ENCODE peak calls at places on chromosome 17, in nine cellular contexts. One of them, this sample, is unnamed.

GRCh38 chr17:82449136-82449882 is 1.2 kb downstream of the CYBC1 start:
- DNase-seq in thoracic aorta: no peak
- DNase-seq in fibroblast of mammary gland: no peak
- DNase-seq in esophagus muscularis mucosa: no peak
- DNase-seq in lung: no peak
- DNase-seq in stomach: peak
- DNase-seq in ascending aorta: no peak
- DNase-seq in NB4: peak
- DNase-seq in HepG2: no peak
- DNase-seq in this sample: peak

GRCh38 chr17:80999224-81000088 is 7.8 kb downstream of the CHMP6 start:
- DNase-seq in lung: no peak
- DNase-seq in esophagus muscularis mucosa: no peak
- DNase-seq in thoracic aorta: no peak
- DNase-seq in ascending aorta: no peak
- DNase-seq in NB4: no peak
- DNase-seq in stomach: no peak
- DNase-seq in HepG2: no peak
- DNase-seq in fibroblast of mammary gland: no peak
- DNase-seq in this sample: no peak

GRCh38 chr17:57326764-57327163 is 70.4 kb downstream of the MSI2 start:
- DNase-seq in HepG2: no peak
- DNase-seq in esophagus muscularis mucosa: no peak
- DNase-seq in ascending aorta: no peak
- DNase-seq in fibroblast of mammary gland: no peak
- DNase-seq in NB4: no peak
- DNase-seq in stomach: no peak
- DNase-seq in thoracic aorta: no peak
- DNase-seq in lung: no peak
- DNase-seq in this sample: no peak

GRCh38 chr17:79033741-79034501 is 10.0 kb downstream of the C1QTNF1 start:
- DNase-seq in fibroblast of mammary gland: no peak
- DNase-seq in ascending aorta: peak
- DNase-seq in stomach: peak
- DNase-seq in thoracic aorta: no peak
- DNase-seq in NB4: no peak
- DNase-seq in lung: no peak
- DNase-seq in esophagus muscularis mucosa: no peak
- DNase-seq in HepG2: no peak
- DNase-seq in this sample: no peak

GRCh38 chr17:40348562-40349476 is 15.7 kb downstream of the GJD3 start:
- DNase-seq in fibroblast of mammary gland: no peak
- DNase-seq in esophagus muscularis mucosa: no peak
- DNase-seq in HepG2: no peak
- DNase-seq in NB4: no peak
- DNase-seq in lung: no peak
- DNase-seq in stomach: peak
- DNase-seq in thoracic aorta: no peak
- DNase-seq in ascending aorta: peak
- DNase-seq in this sample: no peak

GRCh38 chr17:14150604-14151003 is 81.3 kb downstream of the COX10 start:
- DNase-seq in stomach: no peak
- DNase-seq in lung: no peak
- DNase-seq in thoracic aorta: no peak
- DNase-seq in fibroblast of mammary gland: no peak
- DNase-seq in HepG2: no peak
- DNase-seq in NB4: no peak
- DNase-seq in esophagus muscularis mucosa: no peak
- DNase-seq in ascending aorta: no peak
- DNase-seq in this sample: no peak

GRCh38 chr17:79814624-79814965 is 17.7 kb upstream of the CBX8 start:
- DNase-seq in NB4: no peak
- DNase-seq in lung: no peak
- DNase-seq in stomach: no peak
- DNase-seq in fibroblast of mammary gland: no peak
- DNase-seq in esophagus muscularis mucosa: no peak
- DNase-seq in thoracic aorta: no peak
- DNase-seq in HepG2: no peak
- DNase-seq in ascending aorta: no peak
- DNase-seq in this sample: no peak

GRCh38 chr17:4220655-4221054 is 43.1 kb downstream of the ANKFY1 start:
- DNase-seq in stomach: no peak
- DNase-seq in NB4: no peak
- DNase-seq in esophagus muscularis mucosa: peak
- DNase-seq in lung: no peak
- DNase-seq in HepG2: no peak
- DNase-seq in ascending aorta: no peak
- DNase-seq in thoracic aorta: no peak
- DNase-seq in fibroblast of mammary gland: peak
- DNase-seq in this sample: no peak

GRCh38 chr17:47220531-47220999 is 11.4 kb downstream of the MYL4 start:
- DNase-seq in lung: no peak
- DNase-seq in fibroblast of mammary gland: no peak
- DNase-seq in esophagus muscularis mucosa: no peak
- DNase-seq in HepG2: no peak
- DNase-seq in NB4: no peak
- DNase-seq in thoracic aorta: no peak
- DNase-seq in stomach: no peak
- DNase-seq in ascending aorta: no peak
- DNase-seq in this sample: no peak

GRCh38 chr17:61383689-61384201 is 15.9 kb upstream of the TBX2 start:
- DNase-seq in fibroblast of mammary gland: peak
- DNase-seq in stomach: no peak
- DNase-seq in lung: no peak
- DNase-seq in thoracic aorta: no peak
- DNase-seq in esophagus muscularis mucosa: no peak
- DNase-seq in ascending aorta: no peak
- DNase-seq in NB4: no peak
- DNase-seq in HepG2: no peak
- DNase-seq in this sample: no peak

GRCh38 chr17:47119746-47120520 is 69.2 kb downstream of the CDC27 start:
- DNase-seq in esophagus muscularis mucosa: no peak
- DNase-seq in stomach: no peak
- DNase-seq in thoracic aorta: no peak
- DNase-seq in NB4: no peak
- DNase-seq in HepG2: peak
- DNase-seq in ascending aorta: no peak
- DNase-seq in fibroblast of mammary gland: peak
- DNase-seq in lung: no peak
- DNase-seq in this sample: no peak

GRCh38 chr17:31371511-31372097 is 19.9 kb upstream of the RAB11FIP4 start:
- DNase-seq in NB4: peak
- DNase-seq in HepG2: no peak
- DNase-seq in ascending aorta: no peak
- DNase-seq in lung: no peak
- DNase-seq in fibroblast of mammary gland: peak
- DNase-seq in thoracic aorta: no peak
- DNase-seq in stomach: no peak
- DNase-seq in esophagus muscularis mucosa: no peak
- DNase-seq in this sample: peak

GRCh38 chr17:16046966-16047365 is 47.3 kb downstream of the TTC19 start:
- DNase-seq in NB4: no peak
- DNase-seq in HepG2: no peak
- DNase-seq in thoracic aorta: no peak
- DNase-seq in lung: no peak
- DNase-seq in fibroblast of mammary gland: no peak
- DNase-seq in stomach: no peak
- DNase-seq in ascending aorta: no peak
- DNase-seq in esophagus muscularis mucosa: no peak
- DNase-seq in this sample: no peak

GRCh38 chr17:46818319-46818928 is at the start of gene WNT3:
- DNase-seq in ascending aorta: no peak
- DNase-seq in lung: no peak
- DNase-seq in esophagus muscularis mucosa: no peak
- DNase-seq in thoracic aorta: no peak
- DNase-seq in fibroblast of mammary gland: no peak
- DNase-seq in NB4: peak
- DNase-seq in stomach: no peak
- DNase-seq in HepG2: no peak
- DNase-seq in this sample: peak

GRCh38 chr17:44111777-44112176 is 11.7 kb downstream of the HDAC5 start:
- DNase-seq in thoracic aorta: no peak
- DNase-seq in lung: no peak
- DNase-seq in fibroblast of mammary gland: no peak
- DNase-seq in NB4: no peak
- DNase-seq in HepG2: no peak
- DNase-seq in esophagus muscularis mucosa: no peak
- DNase-seq in ascending aorta: no peak
- DNase-seq in stomach: no peak
- DNase-seq in this sample: no peak
- H3K4me3 ChIP-seq in thoracic aorta: peak
- H3K4me3 ChIP-seq in lung: no peak
- H3K4me3 ChIP-seq in fibroblast of mammary gland: no peak
- H3K4me3 ChIP-seq in NB4: no peak
- H3K4me3 ChIP-seq in HepG2: no peak
- H3K4me3 ChIP-seq in esophagus muscularis mucosa: peak
- H3K4me3 ChIP-seq in ascending aorta: no peak
- H3K4me3 ChIP-seq in stomach: peak
- H3K4me3 ChIP-seq in this sample: peak

GRCh38 chr17:49196520-49196919 is 13.9 kb downstream of the GNGT2 start:
- DNase-seq in esophagus muscularis mucosa: no peak
- DNase-seq in HepG2: no peak
- DNase-seq in ascending aorta: no peak
- DNase-seq in fibroblast of mammary gland: no peak
- DNase-seq in NB4: no peak
- DNase-seq in stomach: no peak
- DNase-seq in thoracic aorta: no peak
- DNase-seq in lung: no peak
- DNase-seq in this sample: no peak
- TF ChIP-seq CTCF in esophagus muscularis mucosa: no peak
- TF ChIP-seq CTCF in HepG2: no peak
- TF ChIP-seq CTCF in ascending aorta: no peak
- TF ChIP-seq CTCF in fibroblast of mammary gland: no peak
- TF ChIP-seq CTCF in NB4: no peak
- TF ChIP-seq CTCF in stomach: no peak
- TF ChIP-seq CTCF in thoracic aorta: no peak
- TF ChIP-seq CTCF in lung: no peak
- TF ChIP-seq CTCF in this sample: no peak

GRCh38 chr17:74385201-74385600 is 17.9 kb downstream of the GPR142 start:
- DNase-seq in NB4: no peak
- DNase-seq in ascending aorta: no peak
- DNase-seq in esophagus muscularis mucosa: no peak
- DNase-seq in lung: no peak
- DNase-seq in fibroblast of mammary gland: no peak
- DNase-seq in thoracic aorta: no peak
- DNase-seq in stomach: no peak
- DNase-seq in HepG2: no peak
- DNase-seq in this sample: no peak
- H3K4me3 ChIP-seq in NB4: no peak
- H3K4me3 ChIP-seq in ascending aorta: no peak
- H3K4me3 ChIP-seq in esophagus muscularis mucosa: no peak
- H3K4me3 ChIP-seq in lung: no peak
- H3K4me3 ChIP-seq in fibroblast of mammary gland: no peak
- H3K4me3 ChIP-seq in thoracic aorta: no peak
- H3K4me3 ChIP-seq in stomach: no peak
- H3K4me3 ChIP-seq in HepG2: no peak
- H3K4me3 ChIP-seq in this sample: no peak

GRCh38 chr17:45668316-45668715 is 115.8 kb upstream of the CRHR1 start:
- DNase-seq in stomach: no peak
- DNase-seq in esophagus muscularis mucosa: no peak
- DNase-seq in HepG2: no peak
- DNase-seq in thoracic aorta: no peak
- DNase-seq in lung: no peak
- DNase-seq in NB4: no peak
- DNase-seq in fibroblast of mammary gland: no peak
- DNase-seq in ascending aorta: no peak
- DNase-seq in this sample: no peak

GRCh38 chr17:45666046-45666600 is 118.0 kb upstream of the CRHR1 start:
- DNase-seq in HepG2: no peak
- DNase-seq in NB4: peak
- DNase-seq in lung: no peak
- DNase-seq in fibroblast of mammary gland: no peak
- DNase-seq in stomach: no peak
- DNase-seq in ascending aorta: no peak
- DNase-seq in esophagus muscularis mucosa: no peak
- DNase-seq in thoracic aorta: no peak
- DNase-seq in this sample: no peak

GRCh38 chr17:45663772-45664171 is 120.3 kb upstream of the CRHR1 start:
- DNase-seq in HepG2: no peak
- DNase-seq in ascending aorta: no peak
- DNase-seq in thoracic aorta: no peak
- DNase-seq in NB4: no peak
- DNase-seq in fibroblast of mammary gland: no peak
- DNase-seq in lung: no peak
- DNase-seq in stomach: no peak
- DNase-seq in esophagus muscularis mucosa: no peak
- DNase-seq in this sample: no peak

GRCh38 chr17:45667591-45668171 is 116.4 kb upstream of the CRHR1 start:
- DNase-seq in stomach: no peak
- DNase-seq in fibroblast of mammary gland: no peak
- DNase-seq in lung: no peak
- DNase-seq in NB4: no peak
- DNase-seq in esophagus muscularis mucosa: no peak
- DNase-seq in HepG2: no peak
- DNase-seq in ascending aorta: no peak
- DNase-seq in thoracic aorta: no peak
- DNase-seq in this sample: no peak

GRCh38 chr17:45666641-45667040 is 117.5 kb upstream of the CRHR1 start:
- DNase-seq in fibroblast of mammary gland: no peak
- DNase-seq in lung: no peak
- DNase-seq in stomach: no peak
- DNase-seq in HepG2: no peak
- DNase-seq in ascending aorta: no peak
- DNase-seq in NB4: no peak
- DNase-seq in esophagus muscularis mucosa: no peak
- DNase-seq in thoracic aorta: no peak
- DNase-seq in this sample: no peak
- TF ChIP-seq CTCF in fibroblast of mammary gland: no peak
- TF ChIP-seq CTCF in lung: no peak
- TF ChIP-seq CTCF in stomach: no peak
- TF ChIP-seq CTCF in HepG2: no peak
- TF ChIP-seq CTCF in ascending aorta: no peak
- TF ChIP-seq CTCF in NB4: no peak
- TF ChIP-seq CTCF in esophagus muscularis mucosa: no peak
- TF ChIP-seq CTCF in thoracic aorta: no peak
- TF ChIP-seq CTCF in this sample: no peak

DNA sequence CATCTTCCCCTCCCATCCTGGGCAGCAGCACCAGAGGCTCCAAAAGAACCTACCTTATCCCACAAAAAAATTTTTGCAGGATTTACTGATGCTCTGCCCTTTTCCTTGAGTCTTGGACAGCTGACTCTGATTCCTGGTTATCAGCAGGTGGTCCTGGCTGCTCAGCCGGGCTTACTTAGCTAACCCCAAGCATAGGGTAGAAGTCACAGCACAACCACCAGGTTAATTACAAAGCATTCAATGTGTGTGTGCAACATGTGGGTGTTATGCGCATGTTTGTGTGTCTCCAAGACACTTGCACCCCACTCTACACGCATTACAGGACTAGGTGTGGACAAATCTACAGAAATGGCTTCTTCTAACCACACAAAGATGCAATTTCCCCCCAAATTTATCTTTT is 36.3 kb downstream of the PECAM1 start:
- DNase-seq in stomach: no peak
- DNase-seq in fibroblast of mammary gland: no peak
- DNase-seq in lung: no peak
- DNase-seq in esophagus muscularis mucosa: no peak
- DNase-seq in HepG2: no peak
- DNase-seq in NB4: no peak
- DNase-seq in ascending aorta: no peak
- DNase-seq in thoracic aorta: no peak
- DNase-seq in this sample: no peak
- H3K4me3 ChIP-seq in stomach: no peak
- H3K4me3 ChIP-seq in fibroblast of mammary gland: no peak
- H3K4me3 ChIP-seq in lung: no peak
- H3K4me3 ChIP-seq in esophagus muscularis mucosa: no peak
- H3K4me3 ChIP-seq in HepG2: no peak
- H3K4me3 ChIP-seq in NB4: no peak
- H3K4me3 ChIP-seq in ascending aorta: no peak
- H3K4me3 ChIP-seq in thoracic aorta: no peak
- H3K4me3 ChIP-seq in this sample: no peak

This sample was measured in GM12865.